ENCODE peak calls at places on chromosomes 7 and 10, in ten cellular contexts. I, K, L, T, B, O, Y, C, P and R are unnamed samples.

GRCh38 chr10:104350146-104350635 is 3.4 kb upstream of the CFAP58 start:
- DNase-seq in I (peak; percentile 70), K (peak; percentile 52), L (peak; percentile 83), T (peak; percentile 66), B (peak; percentile 86), O (peak; percentile 34), Y (no peak), C (no peak), P (peak; percentile 83), R (no peak)

GRCh38 chr7:42566981-42567510 is 330.0 kb upstream of the GLI3 start:
- DNase-seq in I (no peak), K (no peak), L (no peak), T (no peak), B (peak; percentile 61), O (no peak), Y (no peak), C (no peak), P (no peak), R (no peak)

GRCh38 chr7:30562498-30562897 is 32.2 kb upstream of the GARS1 start:
- DNase-seq in I (no peak), K (no peak), L (peak; percentile 78), T (no peak), B (no peak), O (no peak), Y (no peak), C (no peak), P (no peak), R (no peak)

GRCh38 chr10:131693766-131694165 is 207.0 kb upstream of the PPP2R2D start:
- DNase-seq in I (no peak), K (no peak), L (no peak), T (no peak), B (no peak), O (no peak), Y (no peak), C (no peak), P (no peak), R (no peak)

GRCh38 chr10:86365346-86366032 is 1.1 kb downstream of the GRID1 start:
- DNase-seq in I (no peak), K (peak; percentile 44), L (no peak), T (no peak), B (no peak), O (no peak), Y (no peak), C (peak; percentile 60), P (no peak), R (no peak)

GRCh38 chr10:43384252-43385221 is 13.1 kb downstream of the FXYD4 start:
- DNase-seq in I (no peak), K (no peak), L (no peak), T (no peak), B (no peak), O (no peak), Y (no peak), C (peak; percentile 50), P (no peak), R (no peak)

GRCh38 chr10:87661861-87662785 is 2.4 kb downstream of the PAPSS2 start:
- DNase-seq in I (no peak), K (no peak), L (peak; percentile 50), T (no peak), B (peak; percentile 36), O (no peak), Y (no peak), C (no peak), P (no peak), R (no peak)

GRCh38 chr7:130943336-130943901 is 209.4 kb upstream of the KLF14 start:
- DNase-seq in I (no peak), K (no peak), L (peak; percentile 77), T (no peak), B (peak; percentile 75), O (no peak), Y (no peak), C (no peak), P (peak; percentile 35), R (no peak)

GRCh38 chr10:75600833-75601232 is 169.4 kb downstream of the LRMDA start:
- DNase-seq in I (no peak), K (no peak), L (no peak), T (peak; percentile 40), B (no peak), O (no peak), Y (no peak), C (no peak), P (no peak), R (no peak)

GRCh38 chr10:75598998-75599397 is 167.6 kb downstream of the LRMDA start:
- DNase-seq in I (no peak), K (no peak), L (no peak), T (no peak), B (no peak), O (no peak), Y (no peak), C (no peak), P (no peak), R (no peak)

GRCh38 chr10:75596930-75597629 is 165.7 kb downstream of the LRMDA start:
- DNase-seq in I (no peak), K (no peak), L (no peak), T (no peak), B (no peak), O (no peak), Y (no peak), C (no peak), P (no peak), R (no peak)

GRCh38 chr10:75599875-75600648 is 168.6 kb downstream of the LRMDA start:
- DNase-seq in I (no peak), K (no peak), L (no peak), T (peak; percentile 67), B (no peak), O (no peak), Y (peak; percentile 23), C (no peak), P (no peak), R (no peak)

GRCh38 chr10:75597691-75598455 is 166.4 kb downstream of the LRMDA start:
- DNase-seq in I (no peak), K (no peak), L (no peak), T (no peak), B (no peak), O (no peak), Y (no peak), C (no peak), P (no peak), R (no peak)
- H3K4me3 ChIP-seq in I (no peak overlapping the region), K (no peak overlapping the region), L (no peak overlapping the region), T (no peak overlapping the region), B (no peak overlapping the region), O (no peak overlapping the region), Y (no peak overlapping the region), C (no peak overlapping the region), P (no peak overlapping the region), R (no peak overlapping the region)

DNA sequence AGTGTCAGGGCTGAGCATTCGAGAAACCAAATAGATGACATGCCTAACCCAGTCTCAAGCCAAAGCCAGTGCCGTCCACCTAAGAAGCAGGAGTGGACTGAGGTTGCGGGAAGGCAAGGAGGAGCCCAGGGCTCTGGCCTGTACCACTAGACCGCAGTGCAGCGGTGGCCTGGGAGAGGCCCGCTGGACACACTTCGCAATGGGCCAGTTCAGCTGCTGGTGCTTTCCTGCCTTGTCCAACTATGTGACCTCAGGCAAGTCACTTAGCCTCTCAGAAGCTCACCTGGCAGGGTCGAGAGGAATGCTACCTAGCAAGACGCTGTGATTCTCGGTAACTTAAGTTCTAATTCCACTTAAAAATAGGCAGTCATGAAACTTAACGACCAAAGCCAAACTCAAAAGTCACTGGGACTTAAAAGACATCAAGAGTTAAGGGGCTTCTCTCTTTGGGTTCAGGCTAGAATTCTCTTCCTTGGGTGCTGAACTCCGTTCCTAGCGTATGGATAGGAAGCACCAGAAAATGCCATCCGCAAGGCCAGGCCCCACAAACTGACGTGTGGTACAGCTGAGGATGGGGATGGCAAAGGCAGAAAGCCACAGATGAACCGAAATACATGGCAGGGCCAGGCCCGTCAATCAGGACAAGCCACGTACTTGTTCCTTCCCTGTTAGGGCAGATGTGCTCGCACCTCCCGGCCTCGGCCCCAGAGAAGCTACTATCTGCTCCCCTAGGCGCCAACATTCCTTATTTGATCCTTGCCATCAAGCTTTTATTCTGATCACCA is 34.2 kb downstream of the CTBP2 start:
- DNase-seq in I (no peak), K (no peak), L (no peak), T (no peak), B (no peak), O (no peak), Y (no peak), C (no peak), P (no peak), R (no peak)
- H3K4me1 ChIP-seq in I (peaks cover 78% of the 10 kb centered on the region), K (no peaks in the 10 kb centered on the region), L (peaks cover 23% of the 10 kb centered on the region), T (no peaks in the 10 kb centered on the region), B (peaks cover 11% of the 10 kb centered on the region), O (peaks cover 10% of the 10 kb centered on the region), Y (peaks cover 5% of the 10 kb centered on the region), C (peaks cover 42% of the 10 kb centered on the region), P (no peaks in the 10 kb centered on the region), R (peaks cover 16% of the 10 kb centered on the region)

GRCh38 chr10:49609283-49610014 is 661 bp upstream of the SLC18A3 start:
- DNase-seq in I (no peak), K (peak; percentile 31), L (no peak), T (no peak), B (no peak), O (no peak), Y (no peak), C (peak; percentile 46), P (no peak), R (no peak)

GRCh38 chr10:49606981-49607535 is 3.1 kb upstream of the SLC18A3 start:
- DNase-seq in I (no peak), K (peak; percentile 62), L (peak; percentile 94), T (peak; percentile 33), B (peak; percentile 77), O (no peak), Y (peak; percentile 51), C (peak; percentile 68), P (peak; percentile 62), R (no peak)

GRCh38 chr10:49610015-49610734 is at the start of gene SLC18A3:
- DNase-seq in I (no peak), K (peak; percentile 23), L (no peak), T (no peak), B (no peak), O (no peak), Y (no peak), C (no peak), P (no peak), R (no peak)

GRCh38 chr10:49608166-49608758 is 1.8 kb upstream of the SLC18A3 start:
- DNase-seq in I (no peak), K (peak; percentile 25), L (no peak), T (no peak), B (no peak), O (no peak), Y (no peak), C (peak; percentile 48), P (no peak), R (no peak)

DNA sequence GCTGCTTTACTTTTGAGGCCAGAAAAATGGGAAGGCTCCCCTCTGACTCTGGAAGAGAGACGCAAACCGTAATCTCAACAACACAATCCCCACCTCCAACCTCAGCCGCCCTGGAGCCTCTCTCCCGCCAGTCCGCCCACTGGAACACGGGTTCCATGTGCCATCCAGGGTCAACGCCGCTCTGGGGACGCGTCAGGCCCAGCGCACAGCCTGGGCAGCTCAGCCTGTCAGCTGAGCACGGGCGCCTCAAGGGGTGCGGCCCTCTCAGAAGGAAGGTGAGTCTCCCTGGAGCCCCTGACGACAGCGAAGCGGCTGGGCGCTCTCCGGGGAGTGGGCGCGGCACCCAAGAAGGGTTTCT is 1.2 kb upstream of the SLC18A3 start:
- DNase-seq in I (no peak), K (peak; percentile 15), L (no peak), T (no peak), B (no peak), O (no peak), Y (no peak), C (peak; percentile 57), P (no peak), R (no peak)
- H3K4me3 ChIP-seq in I (no peak overlapping the region), K (no peak overlapping the region), L (peak overlapping the region; percentile 29), T (no peak overlapping the region), B (no peak overlapping the region), O (no peak overlapping the region), Y (peak overlapping the region; percentile 8), C (no peak overlapping the region), P (no peak overlapping the region), R (no peak overlapping the region)

GRCh38 chr7:101088858-101089529 is 3.7 kb downstream of the TRIM56 start:
- DNase-seq in I (no peak), K (no peak), L (no peak), T (no peak), B (no peak), O (no peak), Y (no peak), C (no peak), P (no peak), R (no peak)
- H3K4me1 ChIP-seq in I (peaks cover 32% of the 10 kb centered on the region), K (peaks cover 11% of the 10 kb centered on the region), L (no peaks in the 10 kb centered on the region), T (peaks cover 23% of the 10 kb centered on the region), B (peaks cover 24% of the 10 kb centered on the region), O (peaks cover 4% of the 10 kb centered on the region), Y (peaks cover 2% of the 10 kb centered on the region), C (peaks cover 43% of the 10 kb centered on the region), P (peaks cover 20% of the 10 kb centered on the region), R (peaks cover 21% of the 10 kb centered on the region)